ENCODE peak calls at places on chromosome 7, in ten cellular contexts. One of them, this sample, is unnamed.

GRCh38 chr7:70700935-70701425 is 431.0 kb upstream of the GALNT17 start:
- DNase-seq in Calu3: no peak
- DNase-seq in spleen: no peak
- DNase-seq in fibroblast of lung: no peak
- DNase-seq in astrocyte of the cerebellum: no peak
- DNase-seq in right lobe of liver: no peak
- DNase-seq in WTC11: no peak
- DNase-seq in uterus: no peak
- DNase-seq in psoas muscle: no peak
- DNase-seq in heart left ventricle: no peak
- DNase-seq in this sample: no peak

GRCh38 chr7:69412331-69413146 is 185.7 kb upstream of the AUTS2 start:
- DNase-seq in Calu3: no peak
- DNase-seq in spleen: peak; percentile 55
- DNase-seq in fibroblast of lung: no peak
- DNase-seq in astrocyte of the cerebellum: no peak
- DNase-seq in right lobe of liver: no peak
- DNase-seq in WTC11: no peak
- DNase-seq in uterus: no peak
- DNase-seq in psoas muscle: peak; percentile 67
- DNase-seq in heart left ventricle: peak; percentile 74
- DNase-seq in this sample: no peak

GRCh38 chr7:39645482-39646407 is 22.4 kb downstream of the RALA start:
- DNase-seq in Calu3: no peak
- DNase-seq in spleen: no peak
- DNase-seq in fibroblast of lung: no peak
- DNase-seq in astrocyte of the cerebellum: no peak
- DNase-seq in right lobe of liver: no peak
- DNase-seq in WTC11: no peak
- DNase-seq in uterus: no peak
- DNase-seq in psoas muscle: no peak
- DNase-seq in heart left ventricle: no peak
- DNase-seq in this sample: no peak

GRCh38 chr7:158682456-158682855 is 22.1 kb downstream of the NCAPG2 start:
- DNase-seq in Calu3: no peak
- DNase-seq in spleen: no peak
- DNase-seq in fibroblast of lung: peak; percentile 27
- DNase-seq in astrocyte of the cerebellum: no peak
- DNase-seq in right lobe of liver: no peak
- DNase-seq in WTC11: no peak
- DNase-seq in uterus: no peak
- DNase-seq in psoas muscle: no peak
- DNase-seq in heart left ventricle: no peak
- DNase-seq in this sample: no peak

GRCh38 chr7:74190259-74190658 is 16.1 kb downstream of the EIF4H start:
- DNase-seq in Calu3: no peak
- DNase-seq in spleen: peak; percentile 54
- DNase-seq in fibroblast of lung: no peak
- DNase-seq in astrocyte of the cerebellum: no peak
- DNase-seq in right lobe of liver: no peak
- DNase-seq in WTC11: no peak
- DNase-seq in uterus: no peak
- DNase-seq in psoas muscle: no peak
- DNase-seq in heart left ventricle: no peak
- DNase-seq in this sample: no peak

GRCh38 chr7:143405158-143405557 is 3.5 kb downstream of the EPHA1 start:
- DNase-seq in Calu3: no peak
- DNase-seq in spleen: no peak
- DNase-seq in fibroblast of lung: peak; percentile 93
- DNase-seq in astrocyte of the cerebellum: no peak
- DNase-seq in right lobe of liver: no peak
- DNase-seq in WTC11: no peak
- DNase-seq in uterus: no peak
- DNase-seq in psoas muscle: no peak
- DNase-seq in heart left ventricle: peak; percentile 80
- DNase-seq in this sample: no peak

GRCh38 chr7:25832456-25832855 is 319.5 kb upstream of the NFE2L3 start:
- DNase-seq in Calu3: no peak
- DNase-seq in spleen: no peak
- DNase-seq in fibroblast of lung: no peak
- DNase-seq in astrocyte of the cerebellum: no peak
- DNase-seq in right lobe of liver: no peak
- DNase-seq in WTC11: no peak
- DNase-seq in uterus: no peak
- DNase-seq in psoas muscle: no peak
- DNase-seq in heart left ventricle: no peak
- DNase-seq in this sample: no peak

GRCh38 chr7:144854839-144855424 is 19.1 kb upstream of the TPK1 start:
- DNase-seq in Calu3: no peak
- DNase-seq in spleen: no peak
- DNase-seq in fibroblast of lung: peak; percentile 59
- DNase-seq in astrocyte of the cerebellum: no peak
- DNase-seq in right lobe of liver: no peak
- DNase-seq in WTC11: no peak
- DNase-seq in uterus: no peak
- DNase-seq in psoas muscle: no peak
- DNase-seq in heart left ventricle: no peak
- DNase-seq in this sample: no peak

GRCh38 chr7:143979359-143979758 is 20.8 kb upstream of the OR6B1 start:
- DNase-seq in Calu3: no peak
- DNase-seq in spleen: no peak
- DNase-seq in fibroblast of lung: peak; percentile 51
- DNase-seq in astrocyte of the cerebellum: peak; percentile 27
- DNase-seq in right lobe of liver: no peak
- DNase-seq in WTC11: no peak
- DNase-seq in uterus: no peak
- DNase-seq in psoas muscle: no peak
- DNase-seq in heart left ventricle: no peak
- DNase-seq in this sample: no peak

GRCh38 chr7:91050677-91051076 is 213.6 kb upstream of the FZD1 start:
- DNase-seq in Calu3: no peak
- DNase-seq in spleen: no peak
- DNase-seq in fibroblast of lung: no peak
- DNase-seq in astrocyte of the cerebellum: no peak
- DNase-seq in right lobe of liver: no peak
- DNase-seq in WTC11: no peak
- DNase-seq in uterus: no peak
- DNase-seq in psoas muscle: no peak
- DNase-seq in heart left ventricle: no peak
- DNase-seq in this sample: no peak

GRCh38 chr7:91051966-91052365 is 212.3 kb upstream of the FZD1 start:
- DNase-seq in Calu3: no peak
- DNase-seq in spleen: no peak
- DNase-seq in fibroblast of lung: no peak
- DNase-seq in astrocyte of the cerebellum: no peak
- DNase-seq in right lobe of liver: no peak
- DNase-seq in WTC11: no peak
- DNase-seq in uterus: no peak
- DNase-seq in psoas muscle: no peak
- DNase-seq in heart left ventricle: no peak
- DNase-seq in this sample: no peak

GRCh38 chr7:91054374-91054773 is 209.9 kb upstream of the FZD1 start:
- DNase-seq in Calu3: no peak
- DNase-seq in spleen: no peak
- DNase-seq in fibroblast of lung: no peak
- DNase-seq in astrocyte of the cerebellum: no peak
- DNase-seq in right lobe of liver: no peak
- DNase-seq in WTC11: no peak
- DNase-seq in uterus: no peak
- DNase-seq in psoas muscle: no peak
- DNase-seq in heart left ventricle: no peak
- DNase-seq in this sample: no peak

DNA sequence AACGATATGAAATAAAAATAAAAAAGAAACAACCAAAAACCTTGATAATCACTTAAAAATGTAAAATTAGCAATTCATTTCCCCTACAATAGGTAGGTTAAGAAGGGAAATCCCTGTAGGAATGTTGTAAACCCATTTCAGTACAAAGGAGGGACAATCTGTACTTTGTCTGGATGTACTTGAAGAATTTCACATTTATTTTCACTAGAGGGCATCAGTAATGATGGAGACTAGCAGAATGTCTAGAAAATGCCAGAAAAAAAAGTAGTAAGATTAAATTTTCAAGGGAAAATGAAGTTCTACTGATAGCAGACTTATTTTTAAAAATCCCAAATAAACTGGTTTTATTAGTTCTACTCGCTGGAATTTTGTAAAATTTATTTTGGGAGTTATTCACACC is 209.0 kb upstream of the FZD1 start:
- DNase-seq in Calu3: no peak
- DNase-seq in spleen: no peak
- DNase-seq in fibroblast of lung: no peak
- DNase-seq in astrocyte of the cerebellum: no peak
- DNase-seq in right lobe of liver: no peak
- DNase-seq in WTC11: no peak
- DNase-seq in uterus: no peak
- DNase-seq in psoas muscle: no peak
- DNase-seq in heart left ventricle: no peak
- DNase-seq in this sample: no peak
- TF ChIP-seq CTCF in Calu3: no peak
- TF ChIP-seq CTCF in spleen: no peak
- TF ChIP-seq CTCF in fibroblast of lung: no peak
- TF ChIP-seq CTCF in astrocyte of the cerebellum: no peak
- TF ChIP-seq CTCF in right lobe of liver: no peak
- TF ChIP-seq CTCF in WTC11: no peak
- TF ChIP-seq CTCF in uterus: no peak
- TF ChIP-seq CTCF in psoas muscle: no peak
- TF ChIP-seq CTCF in heart left ventricle: no peak
- TF ChIP-seq CTCF in this sample: no peak

GRCh38 chr7:18906901-18907300 is 210.5 kb downstream of the TWIST1 start:
- DNase-seq in Calu3: no peak
- DNase-seq in spleen: no peak
- DNase-seq in fibroblast of lung: no peak
- DNase-seq in astrocyte of the cerebellum: no peak
- DNase-seq in right lobe of liver: no peak
- DNase-seq in WTC11: no peak
- DNase-seq in uterus: no peak
- DNase-seq in psoas muscle: no peak
- DNase-seq in heart left ventricle: no peak
- DNase-seq in this sample: no peak
- TF ChIP-seq CTCF in Calu3: peak; percentile 18
- TF ChIP-seq CTCF in spleen: no peak
- TF ChIP-seq CTCF in fibroblast of lung: no peak
- TF ChIP-seq CTCF in astrocyte of the cerebellum: no peak
- TF ChIP-seq CTCF in right lobe of liver: no peak
- TF ChIP-seq CTCF in WTC11: no peak
- TF ChIP-seq CTCF in uterus: no peak
- TF ChIP-seq CTCF in psoas muscle: no peak
- TF ChIP-seq CTCF in heart left ventricle: no peak
- TF ChIP-seq CTCF in this sample: no peak

GRCh38 chr7:90736968-90737939 is 141.1 kb downstream of the CDK14 start:
- DNase-seq in Calu3: no peak
- DNase-seq in spleen: no peak
- DNase-seq in fibroblast of lung: no peak
- DNase-seq in astrocyte of the cerebellum: no peak
- DNase-seq in right lobe of liver: no peak
- DNase-seq in WTC11: no peak
- DNase-seq in uterus: no peak
- DNase-seq in psoas muscle: no peak
- DNase-seq in heart left ventricle: no peak
- DNase-seq in this sample: no peak

GRCh38 chr7:90743626-90744025 is 147.5 kb downstream of the CDK14 start:
- DNase-seq in Calu3: no peak
- DNase-seq in spleen: no peak
- DNase-seq in fibroblast of lung: no peak
- DNase-seq in astrocyte of the cerebellum: no peak
- DNase-seq in right lobe of liver: no peak
- DNase-seq in WTC11: no peak
- DNase-seq in uterus: no peak
- DNase-seq in psoas muscle: no peak
- DNase-seq in heart left ventricle: no peak
- DNase-seq in this sample: no peak

GRCh38 chr7:90738249-90738648 is 142.1 kb downstream of the CDK14 start:
- DNase-seq in Calu3: no peak
- DNase-seq in spleen: no peak
- DNase-seq in fibroblast of lung: no peak
- DNase-seq in astrocyte of the cerebellum: no peak
- DNase-seq in right lobe of liver: no peak
- DNase-seq in WTC11: no peak
- DNase-seq in uterus: no peak
- DNase-seq in psoas muscle: no peak
- DNase-seq in heart left ventricle: no peak
- DNase-seq in this sample: no peak

GRCh38 chr7:90739731-90740130 is 143.6 kb downstream of the CDK14 start:
- DNase-seq in Calu3: no peak
- DNase-seq in spleen: no peak
- DNase-seq in fibroblast of lung: no peak
- DNase-seq in astrocyte of the cerebellum: no peak
- DNase-seq in right lobe of liver: no peak
- DNase-seq in WTC11: no peak
- DNase-seq in uterus: no peak
- DNase-seq in psoas muscle: no peak
- DNase-seq in heart left ventricle: no peak
- DNase-seq in this sample: no peak

DNA sequence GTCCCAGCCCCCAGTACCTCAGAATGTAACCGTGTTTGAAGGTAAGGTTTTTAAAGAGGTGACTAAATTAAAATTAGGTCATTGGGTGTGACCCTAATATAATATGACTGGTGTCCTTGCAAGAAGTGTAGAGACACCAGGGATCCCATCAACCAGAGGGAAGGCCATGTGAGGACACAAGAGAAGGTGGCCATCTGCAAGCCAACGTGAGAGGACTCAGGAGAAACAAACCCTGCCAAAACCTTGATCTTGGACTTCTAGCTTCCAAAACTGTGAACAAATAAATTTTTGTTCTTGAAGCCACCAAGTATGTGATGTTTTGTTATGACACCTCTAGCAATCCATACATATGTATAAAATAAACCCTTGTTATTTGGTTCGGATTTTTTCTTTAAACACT is 144.2 kb downstream of the CDK14 start:
- DNase-seq in Calu3: no peak
- DNase-seq in spleen: no peak
- DNase-seq in fibroblast of lung: no peak
- DNase-seq in astrocyte of the cerebellum: no peak
- DNase-seq in right lobe of liver: no peak
- DNase-seq in WTC11: no peak
- DNase-seq in uterus: no peak
- DNase-seq in psoas muscle: no peak
- DNase-seq in heart left ventricle: no peak
- DNase-seq in this sample: no peak
- TF ChIP-seq CTCF in Calu3: no peak
- TF ChIP-seq CTCF in spleen: no peak
- TF ChIP-seq CTCF in fibroblast of lung: no peak
- TF ChIP-seq CTCF in astrocyte of the cerebellum: no peak
- TF ChIP-seq CTCF in right lobe of liver: no peak
- TF ChIP-seq CTCF in WTC11: no peak
- TF ChIP-seq CTCF in uterus: no peak
- TF ChIP-seq CTCF in psoas muscle: no peak
- TF ChIP-seq CTCF in heart left ventricle: no peak
- TF ChIP-seq CTCF in this sample: no peak

DNA sequence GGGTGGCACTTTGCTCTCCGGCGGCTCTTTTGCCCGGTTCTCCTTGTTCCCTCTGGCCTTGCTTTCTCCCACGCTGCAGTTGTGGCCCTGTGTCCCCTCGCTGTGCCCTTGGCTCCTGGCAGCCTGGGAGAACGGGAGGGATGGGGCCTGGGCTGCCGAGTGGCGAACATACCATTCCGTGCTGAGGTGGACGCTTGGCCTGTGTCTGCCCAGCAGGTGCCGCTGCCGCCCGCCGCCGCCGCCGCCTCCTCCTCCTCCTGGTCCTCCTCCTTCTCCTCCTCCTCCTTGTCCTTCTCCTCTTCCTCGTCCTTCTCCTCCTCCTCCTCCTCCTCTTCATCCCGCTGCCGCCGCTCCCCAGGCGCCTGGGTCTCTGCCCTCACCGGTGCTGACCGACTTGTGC is 36.0 kb downstream of the AGAP3 start:
- DNase-seq in Calu3: no peak
- DNase-seq in spleen: no peak
- DNase-seq in fibroblast of lung: no peak
- DNase-seq in astrocyte of the cerebellum: no peak
- DNase-seq in right lobe of liver: no peak
- DNase-seq in WTC11: no peak
- DNase-seq in uterus: no peak
- DNase-seq in psoas muscle: no peak
- DNase-seq in heart left ventricle: no peak
- DNase-seq in this sample: no peak
- TF ChIP-seq CTCF in Calu3: no peak
- TF ChIP-seq CTCF in spleen: no peak
- TF ChIP-seq CTCF in fibroblast of lung: no peak
- TF ChIP-seq CTCF in astrocyte of the cerebellum: peak; percentile 31
- TF ChIP-seq CTCF in right lobe of liver: no peak
- TF ChIP-seq CTCF in WTC11: no peak
- TF ChIP-seq CTCF in uterus: no peak
- TF ChIP-seq CTCF in psoas muscle: no peak
- TF ChIP-seq CTCF in heart left ventricle: no peak
- TF ChIP-seq CTCF in this sample: no peak